ENCODE peak calls at places on chromosome 4, in four cellular contexts. One of them, this sample, is unnamed.

GRCh38 chr4:40264995-40265909 is 68.4 kb downstream of the RHOH start:
- DNase-seq in sigmoid colon: no peak
- DNase-seq in heart right ventricle: peak; percentile 37
- DNase-seq in stomach: peak; percentile 37
- DNase-seq in this sample: no peak

GRCh38 chr4:70240192-70240591 is 2.2 kb upstream of the CSN3 start:
- DNase-seq in sigmoid colon: no peak
- DNase-seq in heart right ventricle: no peak
- DNase-seq in stomach: no peak
- DNase-seq in this sample: no peak

GRCh38 chr4:120055167-120055566 is 11.5 kb downstream of the MAD2L1 start:
- DNase-seq in stomach: no peak
- DNase-seq in sigmoid colon: no peak
- DNase-seq in heart right ventricle: no peak
- DNase-seq in this sample: no peak

GRCh38 chr4:73922766-73923630 is 53.8 kb downstream of the CXCL1 start:
- DNase-seq in stomach: no peak
- DNase-seq in heart right ventricle: no peak
- DNase-seq in sigmoid colon: no peak
- DNase-seq in this sample: peak; percentile 39

GRCh38 chr4:110485452-110485851 is 9.5 kb downstream of the ENPEP start:
- DNase-seq in sigmoid colon: no peak
- DNase-seq in heart right ventricle: no peak
- DNase-seq in stomach: no peak
- DNase-seq in this sample: no peak

GRCh38 chr4:111960241-111960667 is 185.0 kb upstream of the FAM241A start:
- DNase-seq in heart right ventricle: no peak
- DNase-seq in stomach: no peak
- DNase-seq in sigmoid colon: no peak
- DNase-seq in this sample: no peak

GRCh38 chr4:116688536-116688935 is 396.8 kb downstream of the TRAM1L1 start:
- DNase-seq in sigmoid colon: no peak
- DNase-seq in heart right ventricle: no peak
- DNase-seq in stomach: no peak
- DNase-seq in this sample: peak; percentile 51

GRCh38 chr4:66911898-66912297 is 633.4 kb downstream of the CENPC start:
- DNase-seq in stomach: no peak
- DNase-seq in heart right ventricle: no peak
- DNase-seq in sigmoid colon: no peak
- DNase-seq in this sample: peak; percentile 83

GRCh38 chr4:5878359-5878758 is 14.5 kb downstream of the CRMP1 start:
- DNase-seq in stomach: no peak
- DNase-seq in heart right ventricle: no peak
- DNase-seq in sigmoid colon: no peak
- DNase-seq in this sample: no peak

GRCh38 chr4:173446416-173446815 is 47.5 kb upstream of the SCRG1 start:
- DNase-seq in stomach: no peak
- DNase-seq in sigmoid colon: no peak
- DNase-seq in heart right ventricle: no peak
- DNase-seq in this sample: no peak

GRCh38 chr4:184548651-184549341 is 74.4 kb upstream of the IRF2 start:
- DNase-seq in heart right ventricle: no peak
- DNase-seq in sigmoid colon: no peak
- DNase-seq in stomach: no peak
- DNase-seq in this sample: no peak

GRCh38 chr4:95676190-95676589 is 127.4 kb upstream of the UNC5C start:
- DNase-seq in stomach: no peak
- DNase-seq in sigmoid colon: no peak
- DNase-seq in heart right ventricle: no peak
- DNase-seq in this sample: no peak

GRCh38 chr4:158870282-158871049 is 101.6 kb downstream of the FNIP2 start:
- DNase-seq in stomach: no peak
- DNase-seq in sigmoid colon: no peak
- DNase-seq in heart right ventricle: no peak
- DNase-seq in this sample: no peak

GRCh38 chr4:34814266-34814665 is 1430.0 kb downstream of the ARAP2 start:
- DNase-seq in sigmoid colon: no peak
- DNase-seq in stomach: no peak
- DNase-seq in heart right ventricle: no peak
- DNase-seq in this sample: peak; percentile 41

DNA sequence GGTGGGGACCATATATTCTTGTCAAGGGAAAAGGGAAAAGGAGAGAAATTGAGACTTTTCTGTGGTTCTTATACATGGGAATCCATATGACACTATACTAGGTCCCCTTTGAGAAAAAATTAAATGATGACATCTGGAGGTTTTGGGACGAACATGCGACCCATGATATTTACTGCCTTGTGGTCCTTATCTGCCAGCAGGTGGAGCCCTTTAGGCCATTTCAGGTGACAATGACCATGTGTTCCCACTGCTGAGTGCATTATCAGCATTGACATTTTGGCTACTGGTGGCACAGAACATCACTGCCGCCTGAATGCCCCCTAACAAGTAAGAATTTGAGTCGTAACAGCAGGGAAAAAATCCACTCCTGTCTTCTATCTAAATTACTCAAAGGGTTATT is 843.4 kb downstream of the FSTL5 start:
- DNase-seq in sigmoid colon: no peak
- DNase-seq in heart right ventricle: no peak
- DNase-seq in stomach: no peak
- DNase-seq in this sample: no peak
- TF ChIP-seq CTCF in sigmoid colon: no peak
- TF ChIP-seq CTCF in heart right ventricle: no peak
- TF ChIP-seq CTCF in stomach: no peak
- TF ChIP-seq CTCF in this sample: peak; percentile 29

GRCh38 chr4:13990596-13991589 is 363.4 kb upstream of the BOD1L1 start:
- DNase-seq in sigmoid colon: no peak
- DNase-seq in stomach: peak; percentile 26
- DNase-seq in heart right ventricle: no peak
- DNase-seq in this sample: no peak
- H3K27ac ChIP-seq in sigmoid colon: no peak overlapping the region
- H3K27ac ChIP-seq in stomach: no peak overlapping the region
- H3K27ac ChIP-seq in heart right ventricle: no peak overlapping the region
- H3K27ac ChIP-seq in this sample: no peak overlapping the region

DNA sequence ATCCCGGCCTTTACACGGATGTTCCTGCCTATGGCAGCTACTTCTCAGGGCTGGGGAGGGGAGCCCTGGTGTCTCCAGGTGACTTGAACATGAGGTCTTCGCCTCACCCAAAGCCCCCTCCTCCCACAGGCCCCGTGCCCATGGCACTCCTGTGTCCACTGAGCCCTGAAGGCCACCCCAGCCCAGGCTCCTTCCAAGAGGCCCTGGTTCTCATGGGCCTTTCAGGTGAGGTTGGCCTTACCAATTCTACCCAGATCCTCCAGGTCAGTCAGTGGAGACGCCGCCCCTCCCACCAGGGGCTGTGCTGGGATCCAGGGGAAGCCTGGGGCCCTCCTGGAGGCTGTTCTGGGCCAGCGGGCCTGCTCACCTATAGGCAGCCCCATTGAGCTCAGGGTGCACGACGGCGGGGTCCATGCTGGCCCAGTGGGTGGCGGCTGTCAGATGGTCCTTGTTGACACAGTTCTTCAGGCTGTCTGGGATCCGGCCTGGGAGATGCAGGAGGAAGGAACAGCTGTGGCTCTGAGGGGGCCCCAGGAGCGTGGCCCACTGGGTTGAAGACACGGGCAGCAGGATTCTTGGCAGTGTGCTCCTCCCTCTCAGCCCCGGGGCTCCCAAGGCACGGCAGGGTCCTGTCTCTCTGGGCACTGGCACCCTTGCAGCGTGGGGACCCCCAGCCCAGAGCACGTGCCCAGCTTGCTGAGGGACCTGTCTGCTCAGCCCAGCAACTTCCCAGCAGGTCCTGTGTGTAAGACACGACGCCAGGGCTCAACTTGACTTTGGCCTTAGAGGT is 36.2 kb downstream of the CTBP1 start:
- DNase-seq in stomach: no peak
- DNase-seq in sigmoid colon: peak; percentile 68
- DNase-seq in heart right ventricle: peak; percentile 10
- DNase-seq in this sample: no peak
- H3K4me1 ChIP-seq in stomach: peaks cover 79% of the 10 kb centered on the region
- H3K4me1 ChIP-seq in sigmoid colon: peaks cover 54% of the 10 kb centered on the region
- H3K4me1 ChIP-seq in heart right ventricle: peaks cover 82% of the 10 kb centered on the region
- H3K4me1 ChIP-seq in this sample: no peaks in the 10 kb centered on the region

GRCh38 chr4:118839221-118839927 is 3.4 kb upstream of the SEC24D start:
- DNase-seq in sigmoid colon: no peak
- DNase-seq in stomach: no peak
- DNase-seq in heart right ventricle: no peak
- DNase-seq in this sample: no peak
- TF ChIP-seq CTCF in sigmoid colon: no peak
- TF ChIP-seq CTCF in stomach: no peak
- TF ChIP-seq CTCF in heart right ventricle: no peak
- TF ChIP-seq CTCF in this sample: no peak

DNA sequence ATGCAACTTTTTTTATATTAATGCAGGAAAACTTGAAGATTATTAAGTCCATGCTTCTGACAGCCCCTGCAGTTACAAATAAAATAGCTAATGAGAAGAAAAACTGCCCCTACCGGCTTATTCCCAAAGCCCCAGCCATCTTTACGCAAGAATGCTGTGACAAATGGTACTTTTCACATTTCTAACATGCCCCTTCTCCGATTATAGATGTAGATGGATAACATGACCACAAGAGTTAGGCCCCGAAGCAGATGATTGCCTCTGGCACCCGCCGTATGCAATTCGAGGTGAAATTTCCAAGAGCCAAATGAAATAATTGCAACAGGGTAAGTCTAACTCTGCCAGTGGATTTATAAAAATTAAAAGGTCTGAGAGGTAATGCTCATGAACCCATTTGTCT is 319.4 kb upstream of the TAPT1 start:
- DNase-seq in heart right ventricle: no peak
- DNase-seq in sigmoid colon: no peak
- DNase-seq in stomach: no peak
- DNase-seq in this sample: no peak
- H3K27ac ChIP-seq in heart right ventricle: no peak overlapping the region
- H3K27ac ChIP-seq in sigmoid colon: no peak overlapping the region
- H3K27ac ChIP-seq in stomach: no peak overlapping the region
- H3K27ac ChIP-seq in this sample: no peak overlapping the region

DNA sequence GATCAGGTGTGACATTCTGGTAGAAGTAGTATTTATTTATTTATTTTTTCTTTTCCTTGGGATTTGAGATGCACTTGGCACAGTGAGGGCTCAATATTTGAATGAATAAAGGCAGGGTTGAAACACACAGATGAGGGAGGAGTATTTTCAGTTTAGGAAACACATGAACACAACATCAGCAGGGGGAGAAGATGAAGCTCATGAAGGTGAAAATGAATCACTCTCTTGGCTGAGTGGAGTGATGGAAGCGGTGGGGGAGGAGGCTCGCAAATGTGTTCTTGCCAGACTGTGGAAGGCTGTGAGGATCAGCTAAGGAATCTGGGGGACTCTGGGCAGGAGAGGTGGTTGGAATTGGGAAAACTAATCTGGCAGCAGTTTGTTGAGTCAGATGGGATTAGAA is 55.3 kb downstream of the ARHGAP10 start:
- DNase-seq in stomach: no peak
- DNase-seq in heart right ventricle: no peak
- DNase-seq in sigmoid colon: peak; percentile 83
- DNase-seq in this sample: peak; percentile 47
- H3K4me1 ChIP-seq in stomach: peaks cover 75% of the 10 kb centered on the region
- H3K4me1 ChIP-seq in heart right ventricle: peaks cover 75% of the 10 kb centered on the region
- H3K4me1 ChIP-seq in sigmoid colon: peaks cover 75% of the 10 kb centered on the region
- H3K4me1 ChIP-seq in this sample: peaks cover 35% of the 10 kb centered on the region

GRCh38 chr4:156109943-156110925 is 156.6 kb upstream of the CTSO start:
- DNase-seq in stomach: no peak
- DNase-seq in sigmoid colon: peak; percentile 77
- DNase-seq in heart right ventricle: no peak
- DNase-seq in this sample: peak; percentile 96
- TF ChIP-seq CTCF in stomach: no peak
- TF ChIP-seq CTCF in sigmoid colon: no peak
- TF ChIP-seq CTCF in heart right ventricle: no peak
- TF ChIP-seq CTCF in this sample: peak; percentile 57

DNA sequence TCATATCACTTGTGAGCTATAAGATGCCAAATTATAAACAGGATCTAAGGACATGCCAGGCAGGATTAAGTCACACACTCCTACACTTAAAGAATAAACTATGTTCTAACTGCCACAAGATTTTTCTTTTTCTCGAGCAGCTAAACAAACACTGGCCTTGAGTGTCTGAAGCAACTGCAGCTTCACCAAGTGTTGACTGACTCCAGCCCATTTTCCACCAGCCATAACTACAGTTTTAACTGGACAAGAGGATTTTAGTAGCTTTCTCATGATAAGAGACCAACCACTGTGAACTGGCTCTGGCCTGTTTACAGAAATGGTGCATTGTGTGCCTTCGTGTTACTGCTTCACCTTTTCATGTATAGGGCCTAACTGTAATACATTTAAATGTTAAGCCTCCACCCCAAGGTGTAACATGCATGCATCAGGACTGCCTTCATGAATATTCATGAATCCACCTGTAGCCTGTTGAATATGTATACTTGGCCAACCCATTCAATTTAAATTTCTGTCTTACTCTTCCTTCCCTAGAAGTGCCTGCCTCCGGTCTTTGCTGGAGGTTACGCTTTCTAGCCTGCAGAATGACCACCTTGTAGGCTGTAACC is 10.8 kb downstream of the UCP1 start:
- DNase-seq in sigmoid colon: no peak
- DNase-seq in stomach: no peak
- DNase-seq in heart right ventricle: no peak
- DNase-seq in this sample: no peak
- H3K27ac ChIP-seq in sigmoid colon: no peak overlapping the region
- H3K27ac ChIP-seq in stomach: no peak overlapping the region
- H3K27ac ChIP-seq in heart right ventricle: no peak overlapping the region
- H3K27ac ChIP-seq in this sample: no peak overlapping the region

DNA sequence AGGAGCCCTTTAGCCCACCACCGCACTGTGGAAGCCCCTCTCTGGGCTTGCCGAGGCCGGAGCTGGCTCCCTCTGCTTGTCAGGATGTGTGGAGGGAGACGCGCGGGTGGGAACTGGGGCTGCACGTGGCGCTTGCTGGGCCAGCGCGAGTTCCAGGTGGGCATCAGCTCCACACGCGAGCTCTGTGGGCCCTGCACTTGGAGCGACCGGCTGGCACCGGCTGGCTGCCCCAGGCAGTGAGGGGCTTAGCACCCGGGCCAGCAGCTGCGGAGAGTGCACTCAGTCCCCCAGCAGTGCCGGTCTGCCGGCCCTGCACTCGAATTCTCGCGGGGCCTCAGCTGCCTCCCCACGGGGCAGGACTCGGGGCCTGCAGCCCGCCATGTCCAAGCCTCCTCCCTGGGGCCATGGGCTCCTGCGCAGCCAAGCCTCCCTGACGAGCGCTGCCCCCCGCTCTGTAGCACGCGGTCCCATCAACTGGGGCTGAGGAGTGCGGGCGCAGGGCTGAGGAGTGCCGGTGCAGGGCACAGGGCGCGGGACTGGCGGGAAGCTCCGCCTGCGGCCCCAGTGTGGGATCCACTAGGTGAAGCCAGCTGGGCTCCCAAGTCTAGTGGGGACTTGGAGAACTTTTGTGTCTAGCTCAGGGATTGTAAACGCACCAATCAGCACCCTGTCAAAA is 93.6 kb downstream of the DTHD1 start:
- DNase-seq in sigmoid colon: peak; percentile 44
- DNase-seq in stomach: no peak
- DNase-seq in heart right ventricle: no peak
- DNase-seq in this sample: no peak
- H3K4me1 ChIP-seq in sigmoid colon: no peaks in the 10 kb centered on the region
- H3K4me1 ChIP-seq in stomach: no peaks in the 10 kb centered on the region
- H3K4me1 ChIP-seq in heart right ventricle: no peaks in the 10 kb centered on the region
- H3K4me1 ChIP-seq in this sample: no peaks in the 10 kb centered on the region